ENCODE peak calls at places on chromosomes 11 and 22, in six cellular contexts. B is AG10803, M is A549, T is tibial nerve, K is cardiac muscle cell, F is AG04450. V is an unnamed sample.

GRCh38 chr11:18752502-18752901 is 26.5 kb upstream of the IGSF22 start:
- DNase-seq in K (no peak), F (no peak), B (no peak), T (no peak), M (no peak), V (no peak)

GRCh38 chr11:118448294-118448693 is 12.0 kb downstream of the KMT2A start:
- DNase-seq in K (peak; percentile 43), B (peak; percentile 42), F (no peak), T (no peak), M (no peak), V (peak; percentile 78)

GRCh38 chr22:46748948-46749681 is 11.1 kb upstream of the CERK start:
- DNase-seq in B (peak; percentile 72), M (no peak), K (peak; percentile 64), T (no peak), F (no peak), V (no peak)

GRCh38 chr22:39959640-39960447 is at the start of gene TMA7B:
- DNase-seq in M (peak; percentile 13), F (peak; percentile 21), T (no peak), B (peak; percentile 55), K (peak; percentile 70), V (no peak)

GRCh38 chr11:2258501-2259465 is 11.6 kb downstream of the ASCL2 start:
- DNase-seq in T (no peak), K (no peak), B (no peak), F (no peak), M (no peak), V (no peak)

GRCh38 chr11:15342163-15342562 is 227.4 kb downstream of the INSC start:
- DNase-seq in K (no peak), M (no peak), B (no peak), T (no peak), F (no peak), V (no peak)

GRCh38 chr11:57641426-57641825 is 8.3 kb downstream of the YPEL4 start:
- DNase-seq in K (peak; percentile 75), B (peak; percentile 73), M (peak; percentile 74), T (no peak), F (peak; percentile 33), V (peak; percentile 67)

GRCh38 chr22:20022231-20023069 is 1.5 kb downstream of the TANGO2 start:
- DNase-seq in K (no peak), B (no peak), T (no peak), F (no peak), M (no peak), V (no peak)

GRCh38 chr11:75792997-75793800 is 21.8 kb upstream of the UVRAG start:
- DNase-seq in K (no peak), F (no peak), M (no peak), B (no peak), T (no peak), V (no peak)

GRCh38 chr11:70548976-70549375 is 150.6 kb downstream of the CTTN start:
- DNase-seq in B (no peak), K (no peak), T (no peak), F (no peak), M (no peak), V (no peak)

GRCh38 chr11:7977251-7977917 is 9.8 kb upstream of the EIF3F start:
- DNase-seq in K (peak; percentile 73), M (peak; percentile 24), T (no peak), F (peak; percentile 77), B (peak; percentile 97), V (no peak)

GRCh38 chr22:29053048-29053702 is 8.5 kb downstream of the C22orf31 start:
- DNase-seq in T (no peak), K (no peak), M (no peak), B (no peak), F (no peak), V (no peak)

GRCh38 chr11:1825785-1826451 is 8.9 kb upstream of the SYT8 start:
- DNase-seq in B (no peak), K (no peak), M (no peak), F (no peak), T (no peak), V (no peak)

GRCh38 chr11:58923300-58923788 is 15.9 kb upstream of the GLYATL1 start:
- DNase-seq in F (no peak), T (no peak), K (peak; percentile 27), B (peak; percentile 36), M (peak; percentile 25), V (peak; percentile 51)

GRCh38 chr11:60208146-60208895 is 25.4 kb upstream of the MS4A6A start:
- DNase-seq in F (no peak), B (no peak), T (no peak), K (peak; percentile 8), M (no peak), V (no peak)

GRCh38 chr22:25402160-25402500 is 162.3 kb upstream of the GRK3 start:
- DNase-seq in M (no peak), F (no peak), K (no peak), B (no peak), T (no peak), V (no peak)

GRCh38 chr11:71102251-71102995 is 150.0 kb downstream of the SHANK2 start:
- DNase-seq in T (no peak), F (no peak), M (no peak), B (no peak), K (no peak), V (no peak)

GRCh38 chr11:71448257-71449161 is at the start of gene DHCR7:
- DNase-seq in B (peak; percentile 91), F (peak; percentile 78), K (peak; percentile 97), M (peak; percentile 94), T (peak; percentile 84), V (peak; percentile 97)

DNA sequence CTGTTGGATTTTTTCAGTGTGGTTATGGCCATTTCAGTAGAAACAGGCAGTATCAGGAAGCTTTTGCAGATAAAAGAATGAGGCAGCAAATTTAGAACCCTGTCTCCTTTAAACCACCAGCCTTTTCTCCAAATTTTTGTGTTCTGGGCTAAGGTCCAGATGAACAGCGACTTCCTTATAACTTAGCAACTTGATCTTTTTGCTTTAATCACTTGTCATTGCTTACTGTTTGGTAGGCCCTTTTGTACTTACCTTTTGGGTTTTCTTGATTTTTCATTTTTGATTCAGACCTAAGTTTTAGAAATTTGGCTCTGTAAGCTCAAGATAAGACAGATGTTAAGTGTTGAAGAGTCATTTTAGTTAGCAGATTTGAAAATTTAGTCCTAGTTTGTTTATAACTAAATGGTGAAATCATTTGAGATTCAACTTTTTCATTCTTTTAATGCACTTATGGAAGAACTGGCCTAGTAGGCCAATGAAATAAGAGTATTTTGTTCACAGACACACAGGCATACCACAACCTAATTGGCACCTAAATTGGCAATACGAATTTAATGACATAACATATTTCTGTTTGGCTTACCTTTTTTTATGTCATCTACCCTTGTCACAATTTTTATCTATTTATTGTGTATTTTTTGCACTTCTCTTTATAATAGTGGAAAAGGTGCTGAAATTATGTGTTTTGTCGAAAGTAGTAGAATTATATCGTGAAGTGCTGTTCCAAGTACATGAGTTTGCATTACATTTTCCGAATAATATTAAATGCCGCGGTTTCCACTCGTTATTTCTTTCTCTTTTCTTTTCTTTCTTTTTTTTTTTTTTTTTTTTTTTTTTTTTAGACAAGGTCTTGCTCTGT is 2.1 kb downstream of the RTN3 start:
- DNase-seq in B (peak; percentile 50), T (no peak), K (peak; percentile 61), M (no peak), F (no peak), V (no peak)
- H3K4me3 ChIP-seq in B (peak overlapping the region; percentile 97), T (no peak overlapping the region), K (peak overlapping the region; percentile 65), M (peak overlapping the region; percentile 82), F (peak overlapping the region; percentile 86), V (peak overlapping the region; percentile 92)

GRCh38 chr11:87057749-87058148 is 20.0 kb downstream of the TMEM135 start:
- DNase-seq in T (no peak), F (no peak), M (no peak), K (no peak), B (no peak), V (no peak)

GRCh38 chr11:87056091-87056490 is 18.4 kb downstream of the TMEM135 start:
- DNase-seq in B (no peak), K (no peak), T (no peak), M (no peak), F (no peak), V (no peak)

GRCh38 chr11:87061766-87062165 is 24.0 kb downstream of the TMEM135 start:
- DNase-seq in B (no peak), M (no peak), F (no peak), T (no peak), K (no peak), V (no peak)

GRCh38 chr11:87063982-87064381 is 26.2 kb downstream of the TMEM135 start:
- DNase-seq in T (no peak), B (peak; percentile 13), M (no peak), F (no peak), K (no peak), V (no peak)

GRCh38 chr11:87059596-87059995 is 21.9 kb downstream of the TMEM135 start:
- DNase-seq in K (no peak), T (no peak), M (no peak), F (no peak), B (no peak), V (no peak)
- TF ChIP-seq CTCF in K (no peak), T (no peak), M (no peak), F (no peak), B (no peak), V (no peak)

DNA sequence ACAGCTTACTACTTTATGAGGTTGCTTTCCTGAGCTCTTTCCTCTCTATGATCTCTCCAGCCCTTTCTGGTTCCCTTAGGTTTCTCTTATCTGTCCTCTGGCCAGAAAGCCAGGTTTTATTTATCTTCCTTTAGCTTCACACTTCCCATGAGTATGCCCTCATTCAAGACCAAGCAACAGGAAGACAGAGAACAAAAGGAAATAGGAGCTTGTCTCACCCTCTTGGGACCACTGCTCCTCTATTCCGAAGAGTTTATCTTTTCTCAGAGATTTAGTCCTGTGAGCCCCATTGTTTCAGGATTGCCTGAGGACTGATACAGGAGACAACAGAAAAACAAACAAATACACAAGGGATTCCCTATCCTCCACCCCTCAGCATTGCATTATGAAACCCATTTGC is 62.4 kb upstream of the CCDC179 start:
- DNase-seq in T (no peak), F (no peak), B (no peak), K (no peak), M (no peak), V (no peak)
- H3K4me3 ChIP-seq in T (no peak overlapping the region), F (no peak overlapping the region), B (no peak overlapping the region), K (no peak overlapping the region), M (no peak overlapping the region), V (no peak overlapping the region)

GRCh38 chr22:33057363-33057995 is 702 bp downstream of the SYN3 start:
- DNase-seq in T (no peak), B (no peak), K (no peak), M (no peak), F (no peak), V (no peak)

GRCh38 chr22:33065230-33065629 is 7.0 kb upstream of the SYN3 start:
- DNase-seq in K (no peak), T (no peak), F (no peak), M (no peak), B (no peak), V (no peak)

GRCh38 chr22:33063611-33064010 is 5.4 kb upstream of the SYN3 start:
- DNase-seq in B (no peak), M (no peak), F (no peak), K (no peak), T (no peak), V (no peak)

DNA sequence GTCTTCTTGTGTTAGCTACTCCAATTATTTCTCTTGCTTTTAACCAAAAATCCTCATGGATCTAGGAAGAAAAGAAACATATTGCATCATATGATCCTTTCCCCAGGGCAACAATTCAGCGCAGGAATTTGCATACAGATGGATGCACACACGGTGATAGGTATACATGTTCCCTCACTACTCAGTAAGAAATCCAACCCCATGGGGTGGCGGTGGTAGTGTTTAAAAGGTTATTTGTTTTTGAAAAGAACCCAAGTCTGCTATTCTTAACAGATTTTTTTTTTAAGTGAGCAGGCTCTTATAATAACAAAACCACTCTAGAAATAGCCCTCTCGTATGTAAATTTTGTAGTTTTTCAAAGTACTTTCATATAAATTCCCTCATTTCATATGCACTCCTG is 4.2 kb upstream of the SYN3 start:
- DNase-seq in B (no peak), T (no peak), K (no peak), M (no peak), F (no peak), V (no peak)
- TF ChIP-seq CTCF in B (no peak), T (no peak), K (no peak), M (no peak), F (no peak), V (no peak)